ENCODE peak calls at places on chromosomes 6 and 20, in six cellular contexts. B, K, Z, M, S and F are unnamed samples.
A peak's percentile ranks its signal among the peaks of the same experiment; 100 is the strongest.

GRCh38 chr6:8627085-8627861 is 191.9 kb upstream of the SLC35B3 start:
- DNase-seq in B (peak; percentile 49), K (no peak), S (no peak), M (no peak), Z (no peak), F (peak; percentile 7)

GRCh38 chr20:41140226-41141133 is 3.1 kb downstream of the PLCG1 start:
- DNase-seq in S (no peak), K (no peak), M (no peak), Z (no peak), B (peak; percentile 61), F (no peak)

GRCh38 chr6:19663479-19663878 is 173.7 kb upstream of the ID4 start:
- DNase-seq in K (no peak), B (no peak), Z (no peak), S (no peak), M (no peak), F (no peak)

GRCh38 chr6:107646176-107646575 is 156.3 kb downstream of the SOBP start:
- DNase-seq in M (no peak), B (peak; percentile 97), Z (no peak), K (no peak), S (no peak), F (peak; percentile 15)

GRCh38 chr6:31896856-31897611 is 464 bp downstream of the EHMT2 start:
- DNase-seq in S (peak; percentile 60), B (no peak), Z (no peak), M (peak; percentile 41), K (peak; percentile 33), F (no peak)

GRCh38 chr6:164214066-164214465 is 799.5 kb downstream of the QKI start:
- DNase-seq in K (no peak), Z (no peak), S (no peak), B (no peak), M (no peak), F (no peak)

GRCh38 chr6:158497620-158498019 is 62.3 kb upstream of the TMEM181 start:
- DNase-seq in M (no peak), Z (no peak), K (no peak), B (no peak), S (no peak), F (no peak)

GRCh38 chr6:37302086-37302686 is 44.2 kb upstream of the TMEM217 start:
- DNase-seq in K (no peak), B (peak; percentile 8), M (no peak), S (no peak), Z (no peak), F (no peak)

GRCh38 chr20:56616704-56617103 is 12.4 kb upstream of the TFAP2C start:
- DNase-seq in M (no peak), Z (no peak), S (no peak), K (no peak), B (no peak), F (no peak)

GRCh38 chr6:43040542-43041257 is 13.0 kb downstream of the CUL7 start:
- DNase-seq in B (no peak), S (no peak), Z (no peak), M (no peak), K (peak; percentile 17), F (no peak)

GRCh38 chr6:163335671-163336545 is 78.6 kb upstream of the QKI start:
- DNase-seq in M (no peak), K (no peak), S (no peak), Z (peak; percentile 8), B (peak; percentile 36), F (no peak)

GRCh38 chr6:169084067-169084466 is 169.6 kb downstream of the THBS2 start:
- DNase-seq in M (no peak), Z (no peak), K (no peak), S (no peak), B (peak; percentile 54), F (no peak)

GRCh38 chr6:146878564-146879343 is 280.0 kb downstream of the ADGB start:
- DNase-seq in M (no peak), S (no peak), Z (no peak), B (no peak), K (no peak), F (no peak)

GRCh38 chr6:61867635-61868034 is 418.4 kb downstream of the KHDRBS2 start:
- DNase-seq in S (no peak), B (no peak), Z (no peak), M (no peak), K (no peak), F (no peak)

GRCh38 chr6:168371989-168372711 is 52.6 kb upstream of the DACT2 start:
- DNase-seq in K (no peak), Z (no peak), M (no peak), B (no peak), S (no peak), F (no peak)

GRCh38 chr6:42368156-42368555 is 83.6 kb downstream of the TRERF1 start:
- DNase-seq in B (no peak), K (no peak), Z (no peak), S (no peak), M (no peak), F (no peak)

GRCh38 chr6:101544286-101544685 is 150.8 kb downstream of the GRIK2 start:
- DNase-seq in B (no peak), S (no peak), M (no peak), K (no peak), Z (peak; percentile 48), F (no peak)

GRCh38 chr6:22102671-22103070 is 194.2 kb downstream of the PRL start:
- DNase-seq in B (no peak), Z (peak; percentile 27), K (no peak), S (no peak), M (no peak), F (no peak)

GRCh38 chr20:22819784-22820183 is 215.3 kb upstream of the SSTR4 start:
- DNase-seq in K (no peak), B (peak; percentile 76), M (no peak), Z (no peak), S (no peak), F (no peak)

GRCh38 chr6:125802383-125802782 is 11.6 kb downstream of the NCOA7 start:
- DNase-seq in K (no peak), M (no peak), Z (no peak), B (no peak), S (no peak), F (no peak)

GRCh38 chr6:125797120-125797933 is 6.6 kb downstream of the NCOA7 start:
- DNase-seq in K (no peak), B (no peak), Z (no peak), S (no peak), M (no peak), F (no peak)

GRCh38 chr6:125797934-125798444 is 7.2 kb downstream of the NCOA7 start:
- DNase-seq in Z (no peak), B (peak; percentile 85), K (no peak), M (no peak), S (no peak), F (no peak)

GRCh38 chr6:125795301-125795700 is 4.5 kb downstream of the NCOA7 start:
- DNase-seq in K (no peak), M (no peak), S (no peak), B (no peak), Z (no peak), F (no peak)

DNA sequence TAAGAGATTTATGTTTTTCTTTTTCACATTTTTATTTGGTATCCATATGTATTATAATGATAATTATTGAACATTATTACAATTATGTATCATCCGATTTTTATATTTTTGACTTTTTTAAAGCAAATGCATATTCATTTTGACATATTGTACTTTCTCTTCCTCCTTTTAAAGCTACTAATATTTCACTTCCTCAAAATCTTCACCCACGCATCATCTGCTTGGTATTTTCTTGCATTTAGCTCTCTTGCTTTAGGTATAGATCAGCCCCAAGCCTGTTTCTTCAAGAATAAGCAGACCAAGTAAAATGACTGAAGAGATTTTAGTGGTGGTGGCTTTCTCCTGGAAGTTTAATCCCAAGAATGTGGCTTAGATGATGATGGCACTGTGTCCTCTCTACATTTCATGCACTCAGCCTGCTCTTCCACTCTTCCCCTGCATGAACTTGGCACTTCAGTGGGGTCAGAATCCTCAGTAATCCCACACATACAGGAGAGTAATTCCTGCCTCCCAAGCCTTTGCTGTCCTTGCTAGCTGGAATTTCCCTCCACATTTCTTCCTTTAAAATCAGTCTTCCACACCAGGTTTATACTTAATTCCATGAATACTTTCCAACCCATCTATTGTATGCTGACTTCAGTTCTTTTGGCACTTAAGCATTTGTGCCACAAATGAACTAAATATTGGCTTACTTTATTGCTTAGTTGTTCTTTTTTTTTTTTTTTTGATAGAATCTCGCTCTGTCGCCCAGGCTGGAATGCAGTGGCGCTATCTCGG is 8.2 kb downstream of the NCOA7 start:
- DNase-seq in Z (no peak), M (no peak), K (no peak), B (peak; percentile 63), S (no peak), F (no peak)
- H3K23ac ChIP-seq in Z (peak overlapping the region; percentile 77), M (no peak overlapping the region), K (no peak overlapping the region), B (no peak overlapping the region), S (no peak overlapping the region), F (no peak overlapping the region)

GRCh38 chr6:134020968-134021367 is 31.5 kb downstream of the SLC2A12 start:
- DNase-seq in S (no peak), M (no peak), B (no peak), Z (no peak), K (no peak), F (no peak)
- H2AFZ ChIP-seq in S (no peak overlapping the region), M (no peak overlapping the region), B (no peak overlapping the region), Z (no peak overlapping the region), K (no peak overlapping the region), F (no peak overlapping the region)

GRCh38 chr6:105135907-105136432 is 43.8 kb downstream of the POPDC3 start:
- DNase-seq in M (no peak), K (no peak), B (peak; percentile 52), S (no peak), Z (peak; percentile 22), F (peak; percentile 38)
- H3K23ac ChIP-seq in M (peak overlapping the region; percentile 93), K (no peak overlapping the region), B (no peak overlapping the region), S (no peak overlapping the region), Z (peak overlapping the region; percentile 97), F (no peak overlapping the region)

GRCh38 chr20:36086767-36087166 is 67.8 kb upstream of the EPB41L1 start:
- DNase-seq in B (no peak), Z (no peak), S (no peak), M (no peak), K (no peak), F (no peak)
- H2AFZ ChIP-seq in B (no peak overlapping the region), Z (no peak overlapping the region), S (no peak overlapping the region), M (no peak overlapping the region), K (no peak overlapping the region), F (no peak overlapping the region)

DNA sequence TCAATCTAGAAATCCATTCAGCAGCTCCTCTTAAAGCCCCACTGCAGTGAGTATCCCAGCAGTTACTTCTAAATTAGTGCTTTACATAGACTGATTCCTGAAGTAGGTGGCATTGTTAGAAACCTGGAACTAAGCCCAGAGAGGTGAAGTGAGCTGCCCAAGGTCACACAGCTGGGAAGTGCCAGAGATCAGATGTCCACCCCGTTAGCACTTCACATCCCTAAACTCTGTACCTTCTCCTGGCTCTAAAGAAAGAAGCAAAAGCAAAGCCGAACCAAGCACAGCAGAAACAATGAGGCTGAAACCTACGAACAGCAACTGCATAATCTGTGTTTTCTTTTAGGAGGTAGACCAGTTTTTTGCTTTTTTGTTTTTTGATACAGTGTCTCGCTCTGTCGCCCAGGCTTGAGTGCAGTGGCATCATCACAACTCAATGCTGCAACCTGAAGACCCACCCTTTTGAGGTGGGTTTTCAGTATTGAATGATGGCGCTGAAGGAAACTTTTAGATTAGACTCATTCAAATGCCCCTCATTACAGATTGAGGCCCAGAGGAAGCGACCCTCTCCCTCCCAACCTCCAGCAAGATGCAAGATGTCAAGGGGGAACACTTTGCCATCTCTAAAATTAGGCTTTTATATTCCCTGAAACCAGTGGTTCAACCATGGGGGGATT is 3.2 kb upstream of the ZMYND8 start:
- DNase-seq in M (no peak), K (no peak), S (no peak), B (no peak), Z (no peak), F (no peak)
- H3K23ac ChIP-seq in M (no peak overlapping the region), K (no peak overlapping the region), S (no peak overlapping the region), B (no peak overlapping the region), Z (peak overlapping the region; percentile 94), F (no peak overlapping the region)

GRCh38 chr6:7260291-7261029 is 52.5 kb downstream of the SSR1 start:
- DNase-seq in Z (no peak), B (no peak), K (no peak), S (no peak), M (no peak), F (no peak)
- H2AFZ ChIP-seq in Z (peak overlapping the region; percentile 96), B (peak overlapping the region; percentile 18), K (no peak overlapping the region), S (peak overlapping the region; percentile 45), M (peak overlapping the region; percentile 96), F (no peak overlapping the region)